ENCODE peak calls at places on chromosome 13, in four cellular contexts. M is H1, B is K562, G is HepG2. W is an unnamed sample.

GRCh38 chr13:31614704-31615103 is 124.6 kb upstream of the RXFP2 start:
- DNase-seq in M (no peak), G (no peak), B (no peak), W (no peak)

GRCh38 chr13:95644611-95645052 is at the start of gene DZIP1:
- DNase-seq in M (peak; percentile 70), G (peak; percentile 75), B (no peak), W (peak; percentile 52)

GRCh38 chr13:36553501-36553900 is 120.3 kb upstream of the SERTM1 start:
- DNase-seq in B (no peak), G (no peak), M (no peak), W (no peak)

GRCh38 chr13:70849267-70849666 is 741.0 kb upstream of the KLHL1 start:
- DNase-seq in M (no peak), G (no peak), B (no peak), W (no peak)

GRCh38 chr13:23987331-23987730 is 90.0 kb upstream of the C1QTNF9B start:
- DNase-seq in M (no peak), B (no peak), G (no peak), W (no peak)

GRCh38 chr13:31111136-31111535 is 50.6 kb downstream of the HSPH1 start:
- DNase-seq in M (no peak), G (no peak), B (no peak), W (no peak)

GRCh38 chr13:47049276-47049989 is 152.6 kb upstream of the HTR2A start:
- DNase-seq in B (no peak), G (no peak), M (no peak), W (no peak)

GRCh38 chr13:99741979-99742378 is 229.6 kb downstream of the ZIC5 start:
- DNase-seq in M (no peak), G (no peak), B (no peak), W (no peak)

GRCh38 chr13:40318366-40318765 is 348.1 kb downstream of the FOXO1 start:
- DNase-seq in G (no peak), M (no peak), B (peak; percentile 2), W (no peak)

GRCh38 chr13:99553033-99553432 is 51.8 kb downstream of the TM9SF2 start:
- DNase-seq in B (no peak), G (no peak), M (no peak), W (no peak)

GRCh38 chr13:34247596-34247995 is 429.6 kb downstream of the RFC3 start:
- DNase-seq in B (no peak), G (no peak), M (no peak), W (no peak)

GRCh38 chr13:106373304-106373988 is 162.0 kb downstream of the EFNB2 start:
- DNase-seq in G (no peak), B (no peak), M (no peak), W (no peak)

GRCh38 chr13:31201341-31202024 is 1.7 kb downstream of the B3GLCT start:
- DNase-seq in B (no peak), G (no peak), M (no peak), W (no peak)

GRCh38 chr13:60617863-60618733 is 221.1 kb downstream of the TDRD3 start:
- DNase-seq in G (peak; percentile 32), B (peak; percentile 3), M (peak; percentile 31), W (peak; percentile 10)

GRCh38 chr13:51524312-51524711 is 60.0 kb upstream of the WDFY2 start:
- DNase-seq in B (no peak), G (peak; percentile 95), M (no peak), W (peak; percentile 83)

GRCh38 chr13:100694722-100695644 is 20.4 kb upstream of the TMTC4 start:
- DNase-seq in G (peak; percentile 55), B (peak; percentile 72), M (peak; percentile 53), W (peak; percentile 33)

GRCh38 chr13:57640582-57640981 is 9.0 kb downstream of the PCDH17 start:
- DNase-seq in G (no peak), B (no peak), M (no peak), W (no peak)

GRCh38 chr13:113816248-113816924 is 47.5 kb downstream of the GAS6 start:
- DNase-seq in G (no peak), B (no peak), M (no peak), W (no peak)

GRCh38 chr13:111265006-111265700 is 55.3 kb upstream of the TEX29 start:
- DNase-seq in M (no peak), B (no peak), G (no peak), W (no peak)

GRCh38 chr13:58298556-58299135 is 667.1 kb downstream of the PCDH17 start:
- DNase-seq in B (no peak), G (peak; percentile 33), M (no peak), W (no peak)

GRCh38 chr13:82772802-82773201 is 1109.5 kb downstream of the SLITRK1 start:
- DNase-seq in M (no peak), B (no peak), G (no peak), W (no peak)

GRCh38 chr13:87677334-87678234 is 6.4 kb downstream of the SLITRK5 start:
- DNase-seq in B (no peak), G (peak; percentile 1), M (no peak), W (no peak)

GRCh38 chr13:112782433-112783010 is 92.7 kb downstream of the ATP11A start:
- DNase-seq in G (no peak), B (no peak), M (no peak), W (no peak)

GRCh38 chr13:20387441-20387971 is 138.2 kb downstream of the CRYL1 start:
- DNase-seq in B (no peak), M (no peak), G (no peak), W (no peak)

GRCh38 chr13:69296130-69296529 is 811.5 kb upstream of the ATXN8OS start:
- DNase-seq in B (no peak), M (no peak), G (no peak), W (no peak)

DNA sequence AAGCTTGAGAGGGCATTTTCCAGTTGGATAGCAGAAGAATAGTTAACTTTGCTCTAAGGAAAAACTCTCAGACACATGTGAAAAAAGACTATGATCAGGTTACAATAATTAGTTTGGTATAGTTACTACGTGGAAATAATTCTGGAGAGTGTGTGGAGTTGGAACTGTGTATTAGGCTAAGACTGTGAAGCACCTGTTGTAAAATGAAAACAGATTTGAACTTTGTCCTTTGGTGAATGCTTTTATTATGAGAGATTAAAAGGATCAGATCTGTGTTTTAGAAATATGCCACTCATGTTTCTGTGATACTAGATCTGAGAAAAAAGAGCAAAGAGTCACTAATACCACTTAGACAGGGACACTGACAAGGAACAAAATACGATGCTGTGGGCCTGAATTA is 807.5 kb upstream of the ATXN8OS start:
- DNase-seq in G (no peak), B (no peak), M (no peak), W (no peak)
- TF ChIP-seq MAX in G (no peak), B (no peak), M (no peak), W (no peak)

DNA sequence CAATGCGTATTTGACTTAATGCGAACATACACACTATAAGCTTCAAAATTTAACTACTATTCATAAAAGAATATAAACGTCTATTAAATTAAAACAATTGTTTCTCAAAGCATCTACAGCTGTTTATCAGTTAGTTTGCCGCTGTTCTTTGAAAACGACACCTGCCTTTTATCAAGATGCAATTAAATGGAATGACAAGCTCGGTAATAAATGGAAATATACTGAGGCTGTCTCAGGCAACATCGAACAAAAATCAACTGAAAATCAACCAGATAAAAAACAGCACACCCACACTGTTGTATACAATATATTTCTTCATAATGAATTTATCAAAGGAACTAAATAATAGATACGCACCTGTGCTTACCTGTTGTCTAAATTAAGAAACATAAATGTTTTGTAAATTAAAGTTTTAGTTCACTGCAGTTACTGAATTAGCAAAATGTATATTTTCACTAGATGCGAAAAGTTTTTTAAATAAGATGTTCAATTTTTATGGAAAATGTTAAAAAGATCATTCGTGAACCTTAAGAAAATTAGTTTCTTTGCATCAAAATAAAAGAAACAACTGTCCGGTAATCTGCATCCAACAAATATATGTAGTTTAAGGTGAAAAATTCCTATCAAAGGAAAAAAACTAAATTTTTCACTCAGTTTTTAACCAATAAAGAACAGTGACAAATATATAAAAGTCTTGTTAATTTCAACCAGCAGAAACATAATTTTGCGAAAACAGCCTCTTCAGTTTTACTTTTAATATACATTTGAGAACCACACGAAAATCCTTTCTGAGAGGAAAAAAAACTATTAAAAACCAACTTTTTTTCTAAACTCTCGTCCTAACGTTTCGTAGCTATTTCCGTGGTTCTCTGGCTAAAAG is 64.3 kb downstream of the KCNRG start:
- DNase-seq in M (no peak), G (no peak), B (no peak), W (no peak)
- TF ChIP-seq MAFK in M (no peak), G (no peak), B (no peak), W (no peak)

GRCh38 chr13:54705738-54706137 is 1677.1 kb downstream of the OLFM4 start:
- DNase-seq in B (no peak), G (no peak), M (no peak), W (no peak)

GRCh38 chr13:54699831-54700230 is 1671.2 kb downstream of the OLFM4 start:
- DNase-seq in G (no peak), B (no peak), M (no peak), W (no peak)
- TF ChIP-seq MAX in G (no peak), B (no peak), M (no peak), W (no peak)

GRCh38 chr13:93233997-93234416 is 7.4 kb downstream of the GPC6 start:
- DNase-seq in B (peak; percentile 52), M (peak; percentile 61), G (peak; percentile 41), W (no peak)
- TF ChIP-seq MAFK in B (no peak), M (no peak), G (no peak), W (no peak)

W was measured in A549.